ENCODE peak calls at places on chromosomes 4 and X, in eight cellular contexts. Q is neural progenitor cell, T is DND-41, W is bronchial epithelial cell, V is transverse colon, I is IMR-90, R is right atrium auricular region, H is OCI-LY7. B is an unnamed sample.

GRCh38 chrX:40542972-40543371 is 37.8 kb upstream of the ATP6AP2 start:
- DNase-seq in Q (no peak), T (no peak), W (no peak), V (no peak), I (no peak), R (no peak), H (no peak), B (no peak)

GRCh38 chrX:12824944-12825343 is 33.7 kb downstream of the PRPS2 start:
- DNase-seq in Q (no peak), T (no peak), W (no peak), V (no peak), I (no peak), R (no peak), H (no peak), B (no peak)

GRCh38 chr4:159240690-159241089 is 137.8 kb downstream of the RAPGEF2 start:
- DNase-seq in Q (no peak), T (no peak), W (no peak), V (no peak), I (peak; percentile 60), R (no peak), H (no peak), B (no peak)

GRCh38 chr4:41540687-41541086 is 2.7 kb downstream of the LIMCH1 start:
- DNase-seq in Q (no peak), T (no peak), W (no peak), V (no peak), I (no peak), R (no peak), H (no peak), B (no peak)

GRCh38 chr4:6372649-6373525 is 99.5 kb downstream of the PPP2R2C start:
- DNase-seq in Q (peak; percentile 73), T (peak; percentile 26), W (peak; percentile 60), V (no peak), I (peak; percentile 28), R (no peak), H (peak; percentile 64), B (no peak)

GRCh38 chr4:127309360-127310095 is 323.2 kb upstream of the INTU start:
- DNase-seq in Q (no peak), T (no peak), W (no peak), V (no peak), I (peak; percentile 27), R (no peak), H (no peak), B (peak; percentile 64)

GRCh38 chrX:81355436-81355835 is 153.5 kb downstream of the SH3BGRL start:
- DNase-seq in Q (no peak), T (no peak), W (no peak), V (no peak), I (no peak), R (no peak), H (no peak), B (no peak)

GRCh38 chr4:8238061-8238511 is 31.5 kb upstream of the HTRA3 start:
- DNase-seq in Q (no peak), T (no peak), W (no peak), V (peak; percentile 67), I (no peak), R (no peak), H (peak; percentile 64), B (no peak)

GRCh38 chr4:164012396-164013027 is 518.0 kb downstream of the TMA16 start:
- DNase-seq in Q (peak; percentile 76), T (peak; percentile 16), W (peak; percentile 46), V (no peak), I (no peak), R (no peak), H (peak; percentile 10), B (peak; percentile 33)

GRCh38 chr4:95249402-95250043 is 299.2 kb downstream of the UNC5C start:
- DNase-seq in Q (no peak), T (no peak), W (no peak), V (no peak), I (no peak), R (no peak), H (no peak), B (no peak)

GRCh38 chr4:152138451-152138850 is 377.6 kb upstream of the GATB start:
- DNase-seq in Q (no peak), T (peak; percentile 92), W (no peak), V (no peak), I (no peak), R (no peak), H (no peak), B (no peak)

GRCh38 chr4:151031831-151032605 is 16.9 kb upstream of the LRBA start:
- DNase-seq in Q (no peak), T (no peak), W (peak; percentile 91), V (no peak), I (peak; percentile 71), R (no peak), H (no peak), B (peak; percentile 47)

GRCh38 chrX:14817559-14817958 is 55.3 kb downstream of the FANCB start:
- DNase-seq in Q (no peak), T (no peak), W (no peak), V (no peak), I (no peak), R (no peak), H (no peak), B (no peak)

GRCh38 chrX:112043997-112044396 is 38.6 kb downstream of the TRPC5 start:
- DNase-seq in Q (peak; percentile 64), T (no peak), W (peak; percentile 13), V (no peak), I (peak; percentile 15), R (no peak), H (peak; percentile 2), B (no peak)

GRCh38 chrX:153635788-153636668 is 11.0 kb upstream of the DUSP9 start:
- DNase-seq in Q (peak; percentile 67), T (peak; percentile 33), W (peak; percentile 28), V (no peak), I (no peak), R (no peak), H (peak; percentile 40), B (no peak)

GRCh38 chr4:165079476-165079875 is 25.8 kb downstream of the TRIM75 start:
- DNase-seq in Q (no peak), T (no peak), W (peak; percentile 68), V (peak; percentile 74), I (peak; percentile 44), R (peak; percentile 58), H (no peak), B (peak; percentile 46)

GRCh38 chr4:111954546-111954945 is 190.7 kb upstream of the FAM241A start:
- DNase-seq in Q (no peak), T (no peak), W (no peak), V (no peak), I (no peak), R (no peak), H (no peak), B (no peak)

GRCh38 chr4:80566203-80566872 is 230.8 kb downstream of the CFAP299 start:
- DNase-seq in Q (no peak), T (no peak), W (peak; percentile 17), V (no peak), I (no peak), R (no peak), H (peak; percentile 23), B (no peak)
- H3K4me3 ChIP-seq in Q (no peak overlapping the region), T (no peak overlapping the region), W (peak overlapping the region; percentile 24), V (peak overlapping the region; percentile 31), I (peak overlapping the region; percentile 39), R (no peak overlapping the region), H (peak overlapping the region; percentile 59), B (no peak overlapping the region)

DNA sequence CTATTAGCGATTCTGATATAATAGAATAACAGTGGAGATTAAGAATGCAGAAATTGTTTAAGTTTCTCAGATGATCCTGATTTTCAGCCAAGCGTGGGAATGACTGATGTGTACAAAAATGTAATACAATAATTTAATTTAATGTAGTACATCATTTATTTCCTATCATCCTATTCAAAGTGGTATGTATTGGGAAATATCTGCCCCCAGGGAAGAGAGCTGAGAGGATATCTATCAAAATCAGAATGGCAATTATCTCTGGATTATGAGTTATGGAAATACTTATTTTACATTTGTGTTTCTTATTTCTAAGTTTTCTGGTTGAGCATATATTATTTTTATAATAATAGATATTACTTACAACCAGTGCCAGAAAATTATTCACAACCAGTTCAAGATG is 3.9 kb downstream of the FABP2 start:
- DNase-seq in Q (no peak), T (no peak), W (no peak), V (no peak), I (no peak), R (no peak), H (no peak), B (no peak)
- TF ChIP-seq CTCF in Q (no peak), T (no peak), W (no peak), V (no peak), I (no peak), R (no peak), H (no peak), B (no peak)

GRCh38 chr4:186204611-186205144 is 13.3 kb downstream of the CYP4V2 start:
- DNase-seq in Q (no peak), T (no peak), W (no peak), V (peak; percentile 73), I (no peak), R (no peak), H (no peak), B (no peak)

GRCh38 chr4:186201535-186202230 is 10.3 kb downstream of the CYP4V2 start:
- DNase-seq in Q (peak; percentile 54), T (no peak), W (peak; percentile 33), V (peak; percentile 71), I (peak; percentile 40), R (no peak), H (peak; percentile 83), B (no peak)

GRCh38 chr4:186204103-186204559 is 12.8 kb downstream of the CYP4V2 start:
- DNase-seq in Q (no peak), T (no peak), W (no peak), V (peak; percentile 75), I (peak; percentile 85), R (no peak), H (no peak), B (no peak)

GRCh38 chr4:186202490-186203140 is 11.2 kb downstream of the CYP4V2 start:
- DNase-seq in Q (no peak), T (no peak), W (no peak), V (no peak), I (no peak), R (no peak), H (no peak), B (no peak)

DNA sequence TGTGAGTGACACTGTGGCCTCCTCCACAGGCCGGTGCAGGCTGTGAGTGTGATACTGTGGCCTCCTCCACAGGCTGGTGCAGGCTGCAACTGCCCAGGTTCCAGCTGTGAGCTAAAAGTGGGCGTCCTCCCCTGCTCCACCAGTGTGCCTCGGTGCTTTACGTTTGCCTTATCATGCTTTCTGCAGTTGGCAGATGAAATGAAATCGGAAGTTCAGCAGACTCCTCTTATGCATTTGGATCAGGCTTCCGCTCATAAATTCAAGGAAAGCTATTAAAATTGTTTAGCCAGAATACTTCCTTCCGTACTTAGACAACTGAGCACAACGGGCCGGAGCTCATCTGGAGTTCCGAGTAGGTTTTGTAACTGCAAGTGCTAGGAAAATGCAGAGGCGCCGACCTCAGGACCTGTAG is 12.0 kb downstream of the CYP4V2 start:
- DNase-seq in Q (no peak), T (no peak), W (no peak), V (no peak), I (peak; percentile 12), R (no peak), H (no peak), B (no peak)
- H3K4me3 ChIP-seq in Q (no peak overlapping the region), T (no peak overlapping the region), W (no peak overlapping the region), V (peak overlapping the region; percentile 26), I (no peak overlapping the region), R (no peak overlapping the region), H (no peak overlapping the region), B (no peak overlapping the region)

DNA sequence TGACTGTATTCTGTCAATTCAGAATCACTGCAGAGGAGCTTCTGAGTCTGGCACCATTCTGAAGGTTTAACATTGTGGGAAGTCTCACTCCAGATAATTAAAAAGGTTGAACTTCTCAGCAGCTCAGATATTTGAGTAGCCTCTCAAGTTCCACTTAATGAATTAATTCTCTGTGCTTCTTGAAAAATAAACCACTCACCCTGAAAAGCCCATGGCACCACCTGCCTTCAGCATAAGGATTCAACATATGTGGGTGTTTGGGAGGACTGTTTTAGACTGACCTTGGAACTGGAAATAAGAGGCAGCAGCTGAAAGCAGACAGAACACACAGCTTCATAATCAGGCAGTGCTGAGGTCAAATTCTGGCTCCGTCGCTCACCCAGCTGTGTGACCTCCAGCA is 100.6 kb downstream of the KCNIP4 start:
- DNase-seq in Q (no peak), T (no peak), W (no peak), V (no peak), I (no peak), R (no peak), H (no peak), B (no peak)
- TF ChIP-seq CTCF in Q (no peak), T (no peak), W (no peak), V (no peak), I (no peak), R (no peak), H (no peak), B (no peak)